ENCODE peak calls at places on chromosomes 6 and 20, in five cellular contexts. One of them, this sample, is unnamed.

GRCh38 chr20:46485431-46485830 is 27.9 kb downstream of the ZNF334 start:
- DNase-seq in OCI-LY7: no peak
- DNase-seq in SJSA1: no peak
- DNase-seq in dorsolateral prefrontal cortex: no peak
- DNase-seq in psoas muscle: no peak
- DNase-seq in this sample: no peak

GRCh38 chr6:121944361-121944760 is 455.1 kb upstream of the HSF2 start:
- DNase-seq in OCI-LY7: no peak
- DNase-seq in SJSA1: no peak
- DNase-seq in dorsolateral prefrontal cortex: no peak
- DNase-seq in psoas muscle: no peak
- DNase-seq in this sample: no peak

GRCh38 chr6:33207569-33208088 is 671 bp upstream of the RING1 start:
- DNase-seq in OCI-LY7: peak
- DNase-seq in SJSA1: no peak
- DNase-seq in dorsolateral prefrontal cortex: no peak
- DNase-seq in psoas muscle: peak
- DNase-seq in this sample: no peak

GRCh38 chr6:34149831-34150400 is 4.0 kb upstream of the GRM4 start:
- DNase-seq in OCI-LY7: no peak
- DNase-seq in SJSA1: no peak
- DNase-seq in dorsolateral prefrontal cortex: peak
- DNase-seq in psoas muscle: no peak
- DNase-seq in this sample: no peak

GRCh38 chr6:24245275-24245674 is 112.6 kb downstream of the DCDC2 start:
- DNase-seq in OCI-LY7: no peak
- DNase-seq in SJSA1: no peak
- DNase-seq in dorsolateral prefrontal cortex: no peak
- DNase-seq in psoas muscle: no peak
- DNase-seq in this sample: no peak

GRCh38 chr6:31293343-31293742 is 21.5 kb upstream of the HLA-C start:
- DNase-seq in OCI-LY7: no peak
- DNase-seq in SJSA1: no peak
- DNase-seq in dorsolateral prefrontal cortex: no peak
- DNase-seq in psoas muscle: no peak
- DNase-seq in this sample: no peak

GRCh38 chr20:11114382-11114781 is 440.6 kb upstream of the JAG1 start:
- DNase-seq in OCI-LY7: no peak
- DNase-seq in SJSA1: no peak
- DNase-seq in dorsolateral prefrontal cortex: no peak
- DNase-seq in psoas muscle: no peak
- DNase-seq in this sample: no peak

GRCh38 chr20:10540636-10541493 is 105.8 kb downstream of the SLX4IP start:
- DNase-seq in OCI-LY7: no peak
- DNase-seq in SJSA1: peak
- DNase-seq in dorsolateral prefrontal cortex: no peak
- DNase-seq in psoas muscle: no peak
- DNase-seq in this sample: no peak

GRCh38 chr20:40763646-40764295 is 74.7 kb upstream of the MAFB start:
- DNase-seq in OCI-LY7: no peak
- DNase-seq in SJSA1: no peak
- DNase-seq in dorsolateral prefrontal cortex: peak
- DNase-seq in psoas muscle: no peak
- DNase-seq in this sample: peak

GRCh38 chr6:142839686-142840040 is 105.3 kb downstream of the HIVEP2 start:
- DNase-seq in OCI-LY7: no peak
- DNase-seq in SJSA1: no peak
- DNase-seq in dorsolateral prefrontal cortex: no peak
- DNase-seq in psoas muscle: no peak
- DNase-seq in this sample: no peak

GRCh38 chr6:161481786-161482516 is 208.1 kb upstream of the AGPAT4 start:
- DNase-seq in OCI-LY7: no peak
- DNase-seq in SJSA1: no peak
- DNase-seq in dorsolateral prefrontal cortex: no peak
- DNase-seq in psoas muscle: no peak
- DNase-seq in this sample: no peak

GRCh38 chr6:47741807-47742206 is 40.0 kb upstream of the OPN5 start:
- DNase-seq in OCI-LY7: no peak
- DNase-seq in SJSA1: no peak
- DNase-seq in dorsolateral prefrontal cortex: no peak
- DNase-seq in psoas muscle: no peak
- DNase-seq in this sample: no peak

GRCh38 chr6:3405182-3405518 is 51.7 kb downstream of the SLC22A23 start:
- DNase-seq in OCI-LY7: no peak
- DNase-seq in SJSA1: no peak
- DNase-seq in dorsolateral prefrontal cortex: no peak
- DNase-seq in psoas muscle: no peak
- DNase-seq in this sample: no peak

GRCh38 chr6:15409301-15410125 is 163.6 kb downstream of the JARID2 start:
- DNase-seq in OCI-LY7: no peak
- DNase-seq in SJSA1: no peak
- DNase-seq in dorsolateral prefrontal cortex: no peak
- DNase-seq in psoas muscle: no peak
- DNase-seq in this sample: no peak
- H3K27ac ChIP-seq in OCI-LY7: no peak
- H3K27ac ChIP-seq in SJSA1: no peak
- H3K27ac ChIP-seq in dorsolateral prefrontal cortex: no peak
- H3K27ac ChIP-seq in psoas muscle: no peak
- H3K27ac ChIP-seq in this sample: no peak

DNA sequence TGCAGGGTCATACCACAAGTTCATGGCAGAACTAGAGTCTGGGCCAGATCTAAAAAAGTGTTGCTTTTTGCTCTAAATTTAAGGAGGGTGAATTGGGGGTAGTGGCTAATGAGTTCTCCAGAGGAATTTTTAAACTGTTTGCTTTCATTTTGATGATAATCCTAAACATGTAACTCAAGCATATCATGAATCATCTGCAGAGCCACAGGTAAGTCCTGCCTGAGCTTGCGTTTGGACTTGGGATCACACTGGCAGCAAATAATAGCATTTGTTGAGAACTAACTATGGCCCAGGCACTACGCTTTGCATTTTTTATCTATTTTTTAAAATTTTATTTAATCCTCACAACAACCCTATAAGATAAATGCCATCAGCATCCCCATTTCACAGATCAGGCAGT is 27.4 kb downstream of the FAM110A start:
- DNase-seq in OCI-LY7: no peak
- DNase-seq in SJSA1: no peak
- DNase-seq in dorsolateral prefrontal cortex: no peak
- DNase-seq in psoas muscle: no peak
- DNase-seq in this sample: no peak
- H3K27ac ChIP-seq in OCI-LY7: no peak
- H3K27ac ChIP-seq in SJSA1: no peak
- H3K27ac ChIP-seq in dorsolateral prefrontal cortex: no peak
- H3K27ac ChIP-seq in psoas muscle: no peak
- H3K27ac ChIP-seq in this sample: no peak

GRCh38 chr6:110650755-110651154 is 164.5 kb downstream of the CDK19 start:
- DNase-seq in OCI-LY7: no peak
- DNase-seq in SJSA1: no peak
- DNase-seq in dorsolateral prefrontal cortex: no peak
- DNase-seq in psoas muscle: no peak
- DNase-seq in this sample: no peak
- H3K27ac ChIP-seq in OCI-LY7: no peak
- H3K27ac ChIP-seq in SJSA1: no peak
- H3K27ac ChIP-seq in dorsolateral prefrontal cortex: peak
- H3K27ac ChIP-seq in psoas muscle: no peak
- H3K27ac ChIP-seq in this sample: peak

GRCh38 chr6:135906542-135906941 is 55.0 kb downstream of the PDE7B start:
- DNase-seq in OCI-LY7: no peak
- DNase-seq in SJSA1: no peak
- DNase-seq in dorsolateral prefrontal cortex: no peak
- DNase-seq in psoas muscle: no peak
- DNase-seq in this sample: no peak

GRCh38 chr6:135905604-135906300 is 54.3 kb downstream of the PDE7B start:
- DNase-seq in OCI-LY7: no peak
- DNase-seq in SJSA1: no peak
- DNase-seq in dorsolateral prefrontal cortex: peak
- DNase-seq in psoas muscle: no peak
- DNase-seq in this sample: peak

GRCh38 chr6:135902756-135903331 is 51.3 kb downstream of the PDE7B start:
- DNase-seq in OCI-LY7: no peak
- DNase-seq in SJSA1: no peak
- DNase-seq in dorsolateral prefrontal cortex: no peak
- DNase-seq in psoas muscle: no peak
- DNase-seq in this sample: no peak

GRCh38 chr6:135904666-135905065 is 53.2 kb downstream of the PDE7B start:
- DNase-seq in OCI-LY7: no peak
- DNase-seq in SJSA1: no peak
- DNase-seq in dorsolateral prefrontal cortex: no peak
- DNase-seq in psoas muscle: no peak
- DNase-seq in this sample: no peak

GRCh38 chr6:135901776-135902524 is 50.4 kb downstream of the PDE7B start:
- DNase-seq in OCI-LY7: no peak
- DNase-seq in SJSA1: no peak
- DNase-seq in dorsolateral prefrontal cortex: peak
- DNase-seq in psoas muscle: no peak
- DNase-seq in this sample: no peak
- H3K27ac ChIP-seq in OCI-LY7: no peak
- H3K27ac ChIP-seq in SJSA1: no peak
- H3K27ac ChIP-seq in dorsolateral prefrontal cortex: peak
- H3K27ac ChIP-seq in psoas muscle: peak
- H3K27ac ChIP-seq in this sample: no peak

GRCh38 chr6:169344651-169345050 is 91.0 kb upstream of the THBS2 start:
- DNase-seq in OCI-LY7: no peak
- DNase-seq in SJSA1: no peak
- DNase-seq in dorsolateral prefrontal cortex: no peak
- DNase-seq in psoas muscle: no peak
- DNase-seq in this sample: no peak
- H3K27ac ChIP-seq in OCI-LY7: no peak
- H3K27ac ChIP-seq in SJSA1: no peak
- H3K27ac ChIP-seq in dorsolateral prefrontal cortex: no peak
- H3K27ac ChIP-seq in psoas muscle: no peak
- H3K27ac ChIP-seq in this sample: no peak